ENCODE peak calls at places on chromosomes 6 and 20, in five cellular contexts. One of them, this sample, is unnamed.

GRCh38 chr6:149318581-149319286 is 1.2 kb downstream of the TAB2 start:
- DNase-seq in ovary: no peak
- DNase-seq in HepG2: peak; percentile 21
- DNase-seq in body of pancreas: peak; percentile 2
- DNase-seq in lower leg skin: no peak
- DNase-seq in this sample: no peak

GRCh38 chr6:152948150-152948768 is 34.6 kb downstream of the FBXO5 start:
- DNase-seq in ovary: no peak
- DNase-seq in body of pancreas: no peak
- DNase-seq in lower leg skin: no peak
- DNase-seq in HepG2: peak; percentile 54
- DNase-seq in this sample: no peak

GRCh38 chr6:85157266-85157665 is 292.6 kb upstream of the NT5E start:
- DNase-seq in ovary: no peak
- DNase-seq in lower leg skin: no peak
- DNase-seq in body of pancreas: no peak
- DNase-seq in HepG2: no peak
- DNase-seq in this sample: no peak

GRCh38 chr20:33030076-33030475 is 1.4 kb upstream of the BPIFB6 start:
- DNase-seq in body of pancreas: no peak
- DNase-seq in HepG2: no peak
- DNase-seq in lower leg skin: no peak
- DNase-seq in ovary: no peak
- DNase-seq in this sample: no peak

GRCh38 chr6:52167272-52167671 is 18.9 kb upstream of the IL17A start:
- DNase-seq in body of pancreas: no peak
- DNase-seq in lower leg skin: no peak
- DNase-seq in HepG2: no peak
- DNase-seq in ovary: no peak
- DNase-seq in this sample: no peak

GRCh38 chr20:54324652-54325285 is 116.9 kb downstream of the PFDN4 start:
- DNase-seq in ovary: no peak
- DNase-seq in lower leg skin: no peak
- DNase-seq in HepG2: no peak
- DNase-seq in body of pancreas: no peak
- DNase-seq in this sample: no peak

GRCh38 chr20:1423625-1424106 is 30.8 kb upstream of the FKBP1A start:
- DNase-seq in lower leg skin: no peak
- DNase-seq in body of pancreas: peak; percentile 85
- DNase-seq in HepG2: peak; percentile 92
- DNase-seq in ovary: no peak
- DNase-seq in this sample: peak; percentile 77

GRCh38 chr6:105784179-105784578 is 302.0 kb upstream of the PRDM1 start:
- DNase-seq in body of pancreas: no peak
- DNase-seq in HepG2: no peak
- DNase-seq in ovary: no peak
- DNase-seq in lower leg skin: no peak
- DNase-seq in this sample: no peak

GRCh38 chr6:145651988-145652387 is 83.3 kb downstream of the EPM2A start:
- DNase-seq in ovary: no peak
- DNase-seq in body of pancreas: no peak
- DNase-seq in HepG2: no peak
- DNase-seq in lower leg skin: no peak
- DNase-seq in this sample: no peak

DNA sequence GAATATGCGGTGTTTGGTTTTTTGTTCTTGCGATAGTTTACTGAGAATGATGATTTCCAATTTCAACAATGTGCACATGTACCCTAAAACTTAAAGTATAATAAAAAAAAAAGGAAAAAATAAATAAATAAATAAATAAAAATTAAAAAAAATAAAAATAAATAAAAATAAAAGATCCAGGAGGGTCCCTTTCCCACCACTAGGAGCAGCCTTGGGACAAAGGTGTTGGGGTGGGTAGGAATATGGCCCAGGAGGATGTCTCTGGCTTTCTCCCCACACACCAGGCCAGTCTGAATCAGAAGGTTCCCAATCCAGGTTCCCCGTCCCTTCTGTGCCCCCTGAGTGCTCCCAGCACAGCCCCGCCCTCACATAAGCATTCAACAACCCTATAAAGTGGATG is 9.5 kb downstream of the LRFN2 start:
- DNase-seq in lower leg skin: no peak
- DNase-seq in body of pancreas: no peak
- DNase-seq in ovary: no peak
- DNase-seq in HepG2: no peak
- DNase-seq in this sample: no peak
- TF ChIP-seq CTCF in lower leg skin: no peak
- TF ChIP-seq CTCF in body of pancreas: no peak
- TF ChIP-seq CTCF in ovary: no peak
- TF ChIP-seq CTCF in HepG2: no peak
- TF ChIP-seq CTCF in this sample: no peak

GRCh38 chr6:41470341-41471063 is 75.7 kb upstream of the FOXP4 start:
- DNase-seq in ovary: peak; percentile 71
- DNase-seq in lower leg skin: peak; percentile 92
- DNase-seq in body of pancreas: peak; percentile 26
- DNase-seq in HepG2: no peak
- DNase-seq in this sample: peak; percentile 47

GRCh38 chr6:41471064-41471895 is 74.9 kb upstream of the FOXP4 start:
- DNase-seq in ovary: no peak
- DNase-seq in body of pancreas: no peak
- DNase-seq in lower leg skin: no peak
- DNase-seq in HepG2: no peak
- DNase-seq in this sample: no peak

GRCh38 chr6:41469156-41469950 is 76.8 kb upstream of the FOXP4 start:
- DNase-seq in body of pancreas: no peak
- DNase-seq in HepG2: no peak
- DNase-seq in ovary: no peak
- DNase-seq in lower leg skin: no peak
- DNase-seq in this sample: no peak

GRCh38 chr6:41467627-41468404 is 78.4 kb upstream of the FOXP4 start:
- DNase-seq in body of pancreas: no peak
- DNase-seq in ovary: no peak
- DNase-seq in lower leg skin: no peak
- DNase-seq in HepG2: no peak
- DNase-seq in this sample: no peak

DNA sequence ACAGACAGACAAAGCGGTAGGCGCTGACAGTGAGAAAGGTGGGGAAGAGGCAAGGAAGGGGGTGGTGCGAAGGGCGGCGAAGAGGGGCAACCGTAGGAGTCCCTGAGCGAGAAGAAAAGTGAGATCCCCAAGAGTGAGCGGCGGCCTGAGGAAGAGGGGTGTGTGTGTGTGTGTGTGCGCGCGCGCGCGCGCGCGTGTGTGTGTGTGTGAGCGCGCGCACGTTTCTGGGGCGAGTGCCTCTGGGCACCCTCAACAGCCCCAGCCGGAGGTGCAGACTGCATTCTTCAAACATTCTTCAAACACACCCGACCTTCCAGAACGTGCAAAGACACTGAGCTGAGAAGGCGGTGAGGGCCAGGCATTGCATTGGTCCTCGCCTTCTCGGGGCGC is 76.2 kb upstream of the FOXP4 start:
- DNase-seq in body of pancreas: no peak
- DNase-seq in HepG2: no peak
- DNase-seq in ovary: peak; percentile 38
- DNase-seq in lower leg skin: no peak
- DNase-seq in this sample: peak; percentile 43
- H3K4me3 ChIP-seq in body of pancreas: no peak overlapping the region
- H3K4me3 ChIP-seq in HepG2: no peak overlapping the region
- H3K4me3 ChIP-seq in ovary: peak overlapping the region; percentile 8
- H3K4me3 ChIP-seq in lower leg skin: no peak overlapping the region
- H3K4me3 ChIP-seq in this sample: peak overlapping the region; percentile 40

DNA sequence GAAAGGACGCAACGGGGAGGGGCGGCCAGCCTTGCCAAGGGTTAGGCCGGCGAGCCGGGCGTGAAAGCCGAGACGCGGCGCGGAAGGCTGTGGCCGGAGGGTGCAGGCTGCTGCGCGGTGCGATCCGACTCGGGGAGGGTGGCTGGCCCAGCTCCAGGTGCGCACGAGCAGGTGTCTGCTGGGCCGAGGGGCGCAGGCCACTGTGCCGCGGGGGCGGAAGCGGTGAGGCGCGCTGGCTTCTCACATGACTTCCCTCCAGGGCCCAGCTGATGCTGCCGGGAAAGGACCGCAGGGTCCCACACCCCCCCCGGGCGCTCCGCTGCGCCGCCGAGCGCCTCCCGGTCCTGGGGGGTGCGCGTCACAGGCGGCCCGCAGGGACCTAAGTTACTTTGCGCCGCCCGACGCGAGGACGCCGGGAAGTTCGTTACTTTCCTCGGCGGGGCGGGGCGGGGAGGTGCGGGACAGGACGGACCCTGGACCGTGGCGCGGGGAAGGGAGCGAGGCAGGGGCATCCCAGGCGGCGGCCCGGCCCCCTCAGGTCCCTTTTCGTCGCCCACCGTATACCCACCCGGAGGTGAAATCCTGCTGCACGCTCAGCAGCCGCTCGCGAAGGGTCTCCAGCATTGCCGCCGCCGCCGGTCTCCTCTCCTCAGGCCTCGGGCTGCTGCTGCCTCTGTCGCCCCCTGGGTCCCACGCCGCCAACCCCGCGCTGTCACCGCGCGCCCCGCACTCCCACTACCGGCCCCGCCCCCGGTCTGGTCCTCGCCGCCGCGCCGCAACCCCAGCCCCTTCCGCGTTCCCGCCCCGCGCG is at the start of gene DTNBP1:
- DNase-seq in lower leg skin: peak; percentile 95
- DNase-seq in HepG2: peak; percentile 58
- DNase-seq in ovary: peak; percentile 85
- DNase-seq in body of pancreas: peak; percentile 77
- DNase-seq in this sample: peak; percentile 87
- TF ChIP-seq POLR2A in lower leg skin: no peak
- TF ChIP-seq POLR2A in HepG2: peak; percentile 29
- TF ChIP-seq POLR2A in ovary: no peak
- TF ChIP-seq POLR2A in body of pancreas: peak; percentile 56
- TF ChIP-seq POLR2A in this sample: no peak

GRCh38 chr20:62073323-62073722 is 7.6 kb upstream of the TAF4 start:
- DNase-seq in lower leg skin: no peak
- DNase-seq in HepG2: no peak
- DNase-seq in ovary: no peak
- DNase-seq in body of pancreas: no peak
- DNase-seq in this sample: no peak
- TF ChIP-seq CTCF in lower leg skin: no peak
- TF ChIP-seq CTCF in HepG2: no peak
- TF ChIP-seq CTCF in ovary: no peak
- TF ChIP-seq CTCF in body of pancreas: no peak
- TF ChIP-seq CTCF in this sample: no peak

GRCh38 chr6:35524380-35525020 is 11.8 kb upstream of the TULP1 start:
- DNase-seq in body of pancreas: no peak
- DNase-seq in HepG2: no peak
- DNase-seq in ovary: no peak
- DNase-seq in lower leg skin: no peak
- DNase-seq in this sample: no peak

GRCh38 chr6:35519313-35520015 is 6.8 kb upstream of the TULP1 start:
- DNase-seq in ovary: no peak
- DNase-seq in lower leg skin: no peak
- DNase-seq in body of pancreas: no peak
- DNase-seq in HepG2: no peak
- DNase-seq in this sample: no peak

GRCh38 chr6:35521235-35521634 is 8.5 kb upstream of the TULP1 start:
- DNase-seq in HepG2: no peak
- DNase-seq in ovary: no peak
- DNase-seq in body of pancreas: no peak
- DNase-seq in lower leg skin: no peak
- DNase-seq in this sample: no peak

GRCh38 chr6:35518566-35519312 is 6.0 kb upstream of the TULP1 start:
- DNase-seq in HepG2: no peak
- DNase-seq in ovary: no peak
- DNase-seq in lower leg skin: no peak
- DNase-seq in body of pancreas: no peak
- DNase-seq in this sample: no peak

GRCh38 chr6:35522660-35523658 is 10.3 kb upstream of the TULP1 start:
- DNase-seq in lower leg skin: peak; percentile 95
- DNase-seq in HepG2: peak; percentile 59
- DNase-seq in ovary: peak; percentile 86
- DNase-seq in body of pancreas: peak; percentile 70
- DNase-seq in this sample: peak; percentile 81
- H3K4me3 ChIP-seq in lower leg skin: no peak overlapping the region
- H3K4me3 ChIP-seq in HepG2: no peak overlapping the region
- H3K4me3 ChIP-seq in ovary: peak overlapping the region; percentile 22
- H3K4me3 ChIP-seq in body of pancreas: no peak overlapping the region
- H3K4me3 ChIP-seq in this sample: peak overlapping the region; percentile 13

GRCh38 chr20:44069203-44069931 is 117.6 kb downstream of the JPH2 start:
- DNase-seq in body of pancreas: no peak
- DNase-seq in lower leg skin: peak; percentile 77
- DNase-seq in HepG2: no peak
- DNase-seq in ovary: no peak
- DNase-seq in this sample: peak; percentile 30
- TF ChIP-seq POLR2A in body of pancreas: no peak
- TF ChIP-seq POLR2A in lower leg skin: no peak
- TF ChIP-seq POLR2A in HepG2: no peak
- TF ChIP-seq POLR2A in ovary: no peak
- TF ChIP-seq POLR2A in this sample: no peak

This sample was measured in stomach.